ENCODE peak calls at places on chromosomes 12 and 14, in five cellular contexts. B is dorsolateral prefrontal cortex, T is A549, C is fibroblast of lung, L is nephron progenitor cell. D is an unnamed sample.

GRCh38 chr12:100234591-100235304 is 32.1 kb downstream of the DEPDC4 start:
- DNase-seq in B (no peak), T (peak; percentile 59), C (peak; percentile 52), L (no peak), D (peak; percentile 5)

GRCh38 chr12:71208053-71208685 is 50.4 kb upstream of the TSPAN8 start:
- DNase-seq in B (no peak), T (no peak), C (no peak), L (no peak), D (no peak)

GRCh38 chr12:51386361-51386760 is 4.8 kb downstream of the GALNT6 start:
- DNase-seq in B (no peak), T (no peak), C (no peak), L (no peak), D (no peak)

GRCh38 chr14:87407344-87407743 is 585.6 kb downstream of the GALC start:
- DNase-seq in B (no peak), T (no peak), C (peak; percentile 9), L (no peak), D (no peak)

GRCh38 chr14:85310491-85311272 is 219.3 kb upstream of the FLRT2 start:
- DNase-seq in B (no peak), T (no peak), C (no peak), L (no peak), D (no peak)

GRCh38 chr12:19846561-19846960 is 407.3 kb downstream of the AEBP2 start:
- DNase-seq in B (no peak), T (peak; percentile 19), C (peak; percentile 88), L (no peak), D (no peak)

GRCh38 chr14:81132492-81132891 is 88.3 kb downstream of the GTF2A1 start:
- DNase-seq in B (no peak), T (no peak), C (no peak), L (no peak), D (no peak)

GRCh38 chr12:7289743-7290142 is 14.1 kb upstream of the ACSM4 start:
- DNase-seq in B (no peak), T (peak; percentile 16), C (no peak), L (no peak), D (no peak)

GRCh38 chr12:114392909-114393308 is 13.0 kb downstream of the TBX5 start:
- DNase-seq in B (no peak), T (no peak), C (no peak), L (no peak), D (no peak)

GRCh38 chr12:11798856-11799530 is 149.5 kb downstream of the ETV6 start:
- DNase-seq in B (no peak), T (no peak), C (peak; percentile 96), L (no peak), D (no peak)

GRCh38 chr14:34138175-34138574 is 187.3 kb upstream of the EGLN3 start:
- DNase-seq in B (no peak), T (peak; percentile 24), C (no peak), L (no peak), D (no peak)

GRCh38 chr12:109732321-109733305 is 19.0 kb downstream of the FAM222A start:
- DNase-seq in B (peak; percentile 32), T (no peak), C (no peak), L (peak; percentile 1), D (no peak)

GRCh38 chr12:3533703-3534386 is 42.8 kb downstream of the PRMT8 start:
- DNase-seq in B (no peak), T (no peak), C (no peak), L (no peak), D (no peak)
- TF ChIP-seq CTCF in B (no peak), T (no peak), C (no peak), L (no peak), D (no peak)

GRCh38 chr12:132355742-132356681 is 26.6 kb upstream of the GALNT9 start:
- DNase-seq in B (no peak), T (no peak), C (no peak), L (no peak), D (no peak)
- TF ChIP-seq CTCF in B (no peak), T (no peak), C (no peak), L (no peak), D (no peak)

GRCh38 chr14:96062010-96062409 is 22.8 kb downstream of the C14orf132 start:
- DNase-seq in B (no peak), T (no peak), C (no peak), L (no peak), D (no peak)
- TF ChIP-seq CTCF in B (no peak), T (no peak), C (no peak), L (no peak), D (no peak)

GRCh38 chr12:122483969-122484368 is 16.8 kb downstream of the ZCCHC8 start:
- DNase-seq in B (no peak), T (no peak), C (no peak), L (no peak), D (no peak)
- TF ChIP-seq CTCF in B (no peak), T (no peak), C (no peak), L (no peak), D (no peak)

GRCh38 chr12:54287316-54288157 is 7.0 kb downstream of the HNRNPA1 start:
- DNase-seq in B (no peak), T (no peak), C (no peak), L (no peak), D (no peak)

GRCh38 chr12:54282949-54283593 is 2.5 kb downstream of the HNRNPA1 start:
- DNase-seq in B (no peak), T (no peak), C (no peak), L (no peak), D (no peak)

GRCh38 chr12:54286042-54286931 is 5.8 kb downstream of the HNRNPA1 start:
- DNase-seq in B (no peak), T (no peak), C (no peak), L (no peak), D (no peak)

GRCh38 chr12:54280401-54281260 is at the start of gene HNRNPA1:
- DNase-seq in B (peak; percentile 98), T (peak; percentile 100), C (peak; percentile 100), L (peak; percentile 91), D (peak; percentile 92)

DNA sequence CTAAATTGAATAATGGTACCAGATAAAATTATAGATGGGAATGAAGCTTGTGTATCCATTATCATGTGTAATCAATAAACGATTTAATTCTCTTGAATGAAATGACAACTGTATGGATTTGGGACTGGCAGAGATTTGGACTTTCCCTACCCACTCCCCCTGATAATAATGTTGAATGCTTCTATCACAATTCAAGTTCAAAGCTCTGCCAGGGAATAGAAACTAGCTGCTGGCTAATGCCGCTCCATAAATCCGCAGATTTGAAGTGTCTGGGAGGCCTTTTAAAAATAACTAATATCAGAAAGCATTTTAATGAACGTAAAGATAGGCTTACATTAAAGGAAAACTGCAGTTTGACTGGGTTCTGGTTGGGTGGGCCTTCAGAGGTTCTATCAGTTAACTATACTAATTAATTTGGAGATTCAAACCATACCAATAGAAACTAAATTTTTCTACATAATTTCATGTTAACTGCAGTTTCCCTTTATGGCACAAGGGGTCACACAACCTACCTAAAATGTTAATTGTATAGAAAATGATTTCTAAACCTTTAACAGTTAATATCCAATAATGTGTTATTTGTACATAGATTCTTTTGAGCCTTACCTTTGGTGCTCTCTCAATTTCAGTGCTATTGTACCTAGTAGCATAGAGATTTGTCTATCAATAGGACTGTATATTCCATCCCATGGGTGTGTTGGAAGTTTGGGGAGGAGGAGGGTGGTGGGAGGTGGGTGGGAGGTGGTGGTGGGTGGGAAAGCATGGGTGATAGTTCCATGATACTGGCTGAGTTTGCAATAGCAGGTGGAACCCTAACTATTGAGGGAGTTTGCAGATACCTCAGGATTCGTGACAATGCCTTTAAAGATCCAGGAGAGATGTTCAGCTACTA is 4.9 kb downstream of the HNRNPA1 start:
- DNase-seq in B (no peak), T (no peak), C (no peak), L (no peak), D (no peak)
- TF ChIP-seq CTCF in B (no peak), T (peak; percentile 27), C (no peak), L (peak; percentile 12), D (peak; percentile 56)

DNA sequence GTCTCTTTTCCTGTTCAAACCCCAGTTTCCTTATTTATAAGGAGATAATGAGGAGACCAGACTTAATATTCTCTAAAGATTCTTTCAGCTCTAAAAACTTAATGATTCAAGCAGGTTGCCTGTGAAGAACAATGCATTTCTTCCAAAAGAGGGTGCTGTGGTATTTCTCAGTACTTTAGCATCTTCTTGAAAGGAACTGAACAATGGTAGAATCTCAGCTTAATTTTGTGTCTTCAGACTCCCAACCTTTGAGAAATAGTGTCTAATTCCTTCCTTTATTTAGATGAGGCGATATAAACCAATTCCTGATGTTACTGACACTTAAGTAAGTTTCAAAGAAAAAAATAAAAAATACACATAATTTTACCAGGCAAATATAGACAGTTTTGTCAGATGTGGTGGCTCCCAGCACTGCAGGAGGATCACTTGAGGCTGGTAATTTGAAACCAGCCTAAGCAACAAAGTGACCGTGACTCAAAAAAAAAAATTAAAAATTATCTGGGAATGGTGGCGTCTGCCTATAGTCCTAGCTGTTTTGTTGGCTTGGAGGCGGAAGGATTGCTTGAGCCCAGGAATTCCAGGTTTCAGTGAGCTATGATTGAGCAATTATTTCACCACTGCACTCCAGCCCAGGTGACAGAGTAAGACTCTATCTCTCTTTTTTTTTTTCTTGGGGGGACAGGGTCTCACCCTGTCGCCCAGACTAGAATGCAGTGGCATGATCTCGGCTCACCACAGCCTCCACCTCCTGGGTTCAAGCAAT is 76.9 kb upstream of the PSMA6 start:
- DNase-seq in B (no peak), T (peak; percentile 69), C (peak; percentile 71), L (no peak), D (no peak)
- TF ChIP-seq CTCF in B (no peak), T (peak; percentile 73), C (peak; percentile 50), L (peak; percentile 24), D (no peak)